ENCODE peak calls at places on chromosomes 11 and 22, in nine cellular contexts. Q, X, F, J, R, E, A, K and C are unnamed samples. For H3K4me1 and H3K36me3, the result is how much of the 10 kb centered on the place peaks cover.

GRCh38 chr11:116731097-116731761 is 41.6 kb downstream of the BUD13 start:
- DNase-seq in K (peak), E (no peak), R (no peak), F (no peak), X (no peak), J (peak), A (no peak), Q (no peak), C (peak)

GRCh38 chr22:50225200-50225969 is 19.4 kb downstream of the TUBGCP6 start:
- DNase-seq in F (no peak), E (no peak), J (no peak), R (no peak), X (no peak), Q (no peak), K (no peak), A (no peak), C (no peak)

GRCh38 chr11:44443836-44444769 is 121.4 kb upstream of the CD82 start:
- DNase-seq in R (no peak), Q (no peak), J (no peak), E (no peak), F (no peak), K (peak), X (no peak), A (no peak), C (no peak)

GRCh38 chr11:101430236-101430635 is 153.6 kb downstream of the TRPC6 start:
- DNase-seq in J (no peak), Q (no peak), E (no peak), R (no peak), A (no peak), K (no peak), F (no peak), X (no peak), C (no peak)

GRCh38 chr11:1782026-1782696 is 18.4 kb upstream of the CTSD start:
- DNase-seq in Q (no peak), X (peak), K (no peak), J (no peak), F (no peak), R (no peak), E (no peak), A (no peak), C (no peak)

GRCh38 chr11:7307836-7308235 is 56.1 kb downstream of the SYT9 start:
- DNase-seq in K (no peak), F (no peak), Q (no peak), A (no peak), J (no peak), X (no peak), E (no peak), R (no peak), C (no peak)

GRCh38 chr11:34339149-34340064 is 18.4 kb downstream of the ABTB2 start:
- DNase-seq in K (peak), J (peak), A (no peak), X (peak), R (no peak), Q (no peak), E (no peak), F (no peak), C (no peak)

GRCh38 chr22:33923660-33924246 is 3.5 kb upstream of the LARGE1 start:
- DNase-seq in Q (peak), K (peak), E (peak), X (peak), A (peak), R (no peak), F (peak), J (peak), C (no peak)

GRCh38 chr11:37724305-37724704 is 1126.3 kb upstream of the RAG2 start:
- DNase-seq in X (no peak), R (no peak), A (no peak), F (no peak), E (no peak), J (peak), Q (peak), K (no peak), C (no peak)

GRCh38 chr11:107182983-107183382 is 164.7 kb upstream of the GUCY1A2 start:
- DNase-seq in Q (no peak), F (no peak), K (no peak), R (no peak), X (no peak), E (no peak), J (peak), A (no peak), C (no peak)

GRCh38 chr11:40118780-40119179 is 1340.7 kb downstream of the LRRC4C start:
- DNase-seq in J (no peak), R (no peak), K (no peak), Q (no peak), A (no peak), X (no peak), E (no peak), F (no peak), C (no peak)

GRCh38 chr11:119673389-119674336 is 55.3 kb downstream of the NECTIN1 start:
- DNase-seq in Q (no peak), X (peak), K (peak), R (no peak), A (no peak), E (no peak), J (no peak), F (peak), C (no peak)

DNA sequence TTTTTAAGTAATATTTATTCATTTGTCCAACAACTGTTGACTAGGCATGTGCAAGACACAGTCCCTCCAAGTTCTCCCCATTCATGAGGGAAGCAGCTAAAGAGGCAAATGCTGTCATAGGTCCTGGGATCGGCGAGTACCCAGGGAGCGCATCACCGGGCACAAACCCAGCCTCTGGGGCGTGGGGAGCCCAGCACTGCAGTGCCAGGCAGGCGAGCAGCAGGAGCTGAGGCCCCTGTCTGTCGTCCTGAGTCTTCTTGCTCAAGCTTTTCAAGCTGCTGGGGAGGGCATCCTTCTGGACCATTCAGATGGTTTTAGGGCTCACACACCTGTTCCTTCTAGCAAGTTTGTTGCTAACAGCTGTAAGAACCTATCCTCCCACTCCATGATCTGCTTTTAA is 62.1 kb downstream of the PPFIA1 start:
- DNase-seq in R (no peak), K (no peak), E (no peak), X (no peak), A (no peak), F (no peak), Q (no peak), J (no peak), C (no peak)
- H3K4me1 ChIP-seq in R (under half), K (under half), E (under half), X (under half), A (under half), F (under half), Q (under half), J (under half), C (under half)

GRCh38 chr11:62832346-62833234 is at the start of gene TEX54:
- DNase-seq in K (no peak), X (peak), E (peak), R (no peak), F (no peak), J (peak), A (peak), Q (no peak), C (peak)
- H3K36me3 ChIP-seq in K (under half), X (under half), E (half or more), R (half or more), F (under half), J (under half), A (under half), Q (under half), C (half or more)

GRCh38 chr22:42314709-42315391 is 44.4 kb upstream of the TCF20 start:
- DNase-seq in E (no peak), J (no peak), K (no peak), A (peak), Q (no peak), R (no peak), X (no peak), F (no peak), C (no peak)

GRCh38 chr22:42317691-42318547 is 47.5 kb upstream of the TCF20 start:
- DNase-seq in R (no peak), Q (no peak), F (no peak), J (no peak), K (no peak), E (no peak), X (no peak), A (peak), C (peak)

GRCh38 chr22:42315392-42315756 is 44.9 kb upstream of the TCF20 start:
- DNase-seq in A (peak), X (no peak), F (no peak), R (no peak), J (no peak), E (no peak), K (no peak), Q (no peak), C (no peak)

GRCh38 chr22:42318967-42319366 is 48.5 kb upstream of the TCF20 start:
- DNase-seq in R (no peak), J (no peak), X (no peak), K (no peak), Q (no peak), E (no peak), A (no peak), F (no peak), C (no peak)

GRCh38 chr22:42316988-42317387 is 46.5 kb upstream of the TCF20 start:
- DNase-seq in J (peak), F (peak), K (no peak), A (peak), R (peak), Q (no peak), X (no peak), E (no peak), C (peak)
- H3K4me1 ChIP-seq in J (under half), F (under half), K (under half), A (half or more), R (under half), Q (under half), X (under half), E (under half), C (under half)

GRCh38 chr11:65883786-65884715 is 4.2 kb downstream of the FIBP start:
- DNase-seq in J (no peak), A (peak), K (no peak), E (no peak), F (no peak), R (no peak), X (no peak), Q (no peak), C (no peak)
- H3K36me3 ChIP-seq in J (under half), A (under half), K (under half), E (under half), F (under half), R (under half), X (under half), Q (under half), C (under half)

DNA sequence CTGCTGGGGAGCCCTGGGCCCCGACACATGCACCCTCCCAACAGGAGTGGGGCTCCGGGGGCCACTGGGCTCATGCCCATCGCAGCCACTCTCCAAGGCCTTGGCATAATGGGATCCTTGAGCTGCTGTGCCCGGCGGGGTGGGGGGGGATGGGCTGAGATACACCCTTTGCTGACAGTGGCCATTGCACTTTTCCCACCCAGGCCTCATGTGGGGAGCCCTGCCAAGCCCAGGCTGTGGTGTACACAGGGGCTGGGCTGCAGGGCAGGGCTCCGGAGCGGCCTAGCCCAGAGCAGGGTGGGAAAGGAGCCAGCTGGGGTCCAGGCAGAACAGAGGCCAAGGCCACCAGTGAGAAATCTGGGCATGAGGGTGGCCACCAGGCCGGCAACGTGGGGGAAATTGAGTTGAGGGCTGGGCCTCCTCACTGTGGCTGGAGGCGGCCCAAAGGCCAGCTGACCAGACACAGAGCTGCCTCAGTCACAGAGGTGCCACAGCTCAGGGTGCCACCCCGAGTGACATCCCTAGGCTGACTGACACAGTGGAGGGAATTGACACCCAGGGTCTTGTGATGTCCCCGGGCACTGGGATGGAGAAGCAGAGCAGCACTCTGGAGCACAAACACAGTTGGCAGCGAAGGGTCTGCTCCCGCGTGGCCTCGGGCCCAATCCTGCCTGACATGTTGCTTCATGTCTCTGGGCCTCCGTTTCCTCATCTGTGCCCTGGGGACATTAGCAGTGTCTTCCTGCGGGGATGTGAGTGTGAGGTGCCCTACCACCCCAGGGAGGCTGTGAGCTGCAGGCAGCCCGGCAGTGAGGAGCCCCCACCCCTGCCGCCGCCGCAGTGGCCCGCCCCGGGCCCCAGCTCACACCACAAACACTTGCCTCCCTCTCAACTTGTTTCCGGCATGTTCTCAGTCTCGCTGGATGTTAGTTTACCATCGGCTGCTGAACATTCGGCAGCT is 30.4 kb downstream of the RTN4R start:
- DNase-seq in Q (no peak), A (no peak), J (no peak), K (no peak), E (no peak), R (no peak), X (no peak), F (no peak), C (no peak)
- H3K4me1 ChIP-seq in Q (under half), A (under half), J (under half), K (under half), E (under half), R (under half), X (half or more), F (under half), C (under half)

DNA sequence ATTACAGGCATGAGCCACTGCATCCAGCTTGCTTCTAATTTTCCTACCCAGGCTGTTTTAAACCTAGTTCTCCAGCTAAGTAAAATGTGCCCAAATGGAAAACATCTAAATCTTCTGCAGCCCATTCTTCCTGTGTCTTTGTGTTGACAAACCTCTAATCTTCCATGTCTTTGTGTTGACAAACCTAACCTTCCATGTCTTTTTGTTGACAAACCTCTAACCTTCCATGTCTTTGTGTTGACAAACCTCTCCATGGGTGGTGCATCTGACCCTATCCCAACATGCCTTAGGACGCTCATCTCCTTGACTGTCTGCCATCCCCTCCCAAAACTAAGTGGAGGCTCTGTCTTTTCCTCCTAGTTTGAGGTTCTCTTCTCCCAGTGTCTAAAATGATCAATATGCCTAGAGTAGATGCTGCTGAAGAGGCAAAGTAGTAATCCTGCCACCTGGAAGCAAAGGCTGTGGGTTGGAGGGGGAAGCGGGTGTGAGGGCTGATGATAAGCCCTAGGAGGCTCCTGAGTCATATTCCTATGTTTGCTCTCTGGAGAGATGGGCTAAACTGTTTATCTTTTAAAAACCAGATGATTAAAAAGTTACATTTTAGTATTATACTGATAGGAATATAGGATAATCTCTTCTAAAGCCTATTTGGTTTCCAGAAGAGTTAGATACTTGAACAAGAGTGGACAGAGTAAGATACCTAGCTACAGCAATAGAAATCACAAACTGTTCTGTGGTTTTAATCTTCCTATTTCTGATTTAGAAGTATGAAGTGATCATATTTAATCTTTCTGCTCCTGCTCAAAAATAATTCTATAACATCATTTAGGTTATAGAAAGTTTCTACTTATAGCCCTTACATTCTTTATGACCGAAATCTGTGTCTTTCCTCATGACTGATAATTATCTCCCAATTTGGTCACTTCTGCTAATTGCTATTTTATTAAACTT is 7.9 kb downstream of the FEN1 start:
- DNase-seq in A (no peak), R (no peak), E (no peak), Q (no peak), F (no peak), X (no peak), J (no peak), K (no peak), C (no peak)
- H3K36me3 ChIP-seq in A (under half), R (half or more), E (under half), Q (under half), F (under half), X (under half), J (under half), K (half or more), C (under half)

GRCh38 chr22:27380826-27381225 is 420.7 kb downstream of the MN1 start:
- DNase-seq in K (no peak), Q (no peak), E (no peak), F (peak), X (no peak), A (no peak), R (no peak), J (no peak), C (no peak)
- H3K4me1 ChIP-seq in K (under half), Q (under half), E (under half), F (half or more), X (under half), A (under half), R (under half), J (under half), C (under half)